ENCODE peak calls at places on chromosome 1, in nine cellular contexts. One of them, this sample, is unnamed.

GRCh38 chr1:197776348-197777082 is 1.2 kb upstream of the DENND1B start:
- DNase-seq in HL-60: peak
- DNase-seq in GM20000: peak
- DNase-seq in RWPE1: peak
- DNase-seq in NCI-H1105 treated with DMSO at 0.1 percent for 48 hours: no peak
- DNase-seq in cardiac fibroblast: peak
- DNase-seq in A549: no peak
- DNase-seq in amygdala: no peak
- DNase-seq in GM13976: no peak
- DNase-seq in this sample: no peak

GRCh38 chr1:115073298-115074087 is 15.8 kb downstream of the TSPAN2 start:
- DNase-seq in GM13976: no peak
- DNase-seq in cardiac fibroblast: no peak
- DNase-seq in amygdala: no peak
- DNase-seq in RWPE1: no peak
- DNase-seq in NCI-H1105 treated with DMSO at 0.1 percent for 48 hours: no peak
- DNase-seq in GM20000: no peak
- DNase-seq in HL-60: no peak
- DNase-seq in A549: no peak
- DNase-seq in this sample: no peak

GRCh38 chr1:76054357-76054756 is 20.2 kb upstream of the ST6GALNAC3 start:
- DNase-seq in NCI-H1105 treated with DMSO at 0.1 percent for 48 hours: no peak
- DNase-seq in GM13976: no peak
- DNase-seq in HL-60: no peak
- DNase-seq in A549: no peak
- DNase-seq in amygdala: no peak
- DNase-seq in cardiac fibroblast: no peak
- DNase-seq in RWPE1: no peak
- DNase-seq in GM20000: no peak
- DNase-seq in this sample: no peak

GRCh38 chr1:55210990-55211389 is 4.2 kb downstream of the USP24 start:
- DNase-seq in amygdala: no peak
- DNase-seq in GM13976: no peak
- DNase-seq in NCI-H1105 treated with DMSO at 0.1 percent for 48 hours: no peak
- DNase-seq in A549: no peak
- DNase-seq in cardiac fibroblast: no peak
- DNase-seq in GM20000: no peak
- DNase-seq in HL-60: no peak
- DNase-seq in RWPE1: no peak
- DNase-seq in this sample: no peak

GRCh38 chr1:9449106-9449627 is 90.1 kb upstream of the SLC25A33 start:
- DNase-seq in amygdala: no peak
- DNase-seq in RWPE1: no peak
- DNase-seq in A549: no peak
- DNase-seq in HL-60: no peak
- DNase-seq in NCI-H1105 treated with DMSO at 0.1 percent for 48 hours: no peak
- DNase-seq in GM13976: no peak
- DNase-seq in cardiac fibroblast: no peak
- DNase-seq in GM20000: no peak
- DNase-seq in this sample: no peak

GRCh38 chr1:104621221-104621620 is 871.5 kb downstream of the AMY1C start:
- DNase-seq in NCI-H1105 treated with DMSO at 0.1 percent for 48 hours: no peak
- DNase-seq in cardiac fibroblast: no peak
- DNase-seq in HL-60: no peak
- DNase-seq in GM13976: no peak
- DNase-seq in amygdala: no peak
- DNase-seq in RWPE1: no peak
- DNase-seq in A549: no peak
- DNase-seq in GM20000: no peak
- DNase-seq in this sample: no peak

GRCh38 chr1:170461762-170462384 is 70.1 kb upstream of the GORAB start:
- DNase-seq in HL-60: no peak
- DNase-seq in RWPE1: no peak
- DNase-seq in A549: no peak
- DNase-seq in cardiac fibroblast: peak
- DNase-seq in GM20000: no peak
- DNase-seq in amygdala: no peak
- DNase-seq in GM13976: no peak
- DNase-seq in NCI-H1105 treated with DMSO at 0.1 percent for 48 hours: no peak
- DNase-seq in this sample: no peak

GRCh38 chr1:159867322-159868064 is 5.0 kb upstream of the VSIG8 start:
- DNase-seq in A549: no peak
- DNase-seq in GM20000: no peak
- DNase-seq in GM13976: no peak
- DNase-seq in NCI-H1105 treated with DMSO at 0.1 percent for 48 hours: peak
- DNase-seq in amygdala: no peak
- DNase-seq in HL-60: no peak
- DNase-seq in cardiac fibroblast: peak
- DNase-seq in RWPE1: peak
- DNase-seq in this sample: no peak

GRCh38 chr1:14767075-14767474 is 168.6 kb downstream of the KAZN start:
- DNase-seq in HL-60: no peak
- DNase-seq in RWPE1: no peak
- DNase-seq in A549: no peak
- DNase-seq in GM13976: no peak
- DNase-seq in NCI-H1105 treated with DMSO at 0.1 percent for 48 hours: no peak
- DNase-seq in GM20000: no peak
- DNase-seq in amygdala: no peak
- DNase-seq in cardiac fibroblast: no peak
- DNase-seq in this sample: no peak

GRCh38 chr1:105427543-105427942 is 1628.9 kb upstream of the PRMT6 start:
- DNase-seq in RWPE1: no peak
- DNase-seq in GM20000: no peak
- DNase-seq in amygdala: no peak
- DNase-seq in HL-60: no peak
- DNase-seq in GM13976: no peak
- DNase-seq in A549: no peak
- DNase-seq in NCI-H1105 treated with DMSO at 0.1 percent for 48 hours: no peak
- DNase-seq in cardiac fibroblast: no peak
- DNase-seq in this sample: no peak

GRCh38 chr1:162587347-162587746 is 25.8 kb downstream of the UAP1 start:
- DNase-seq in GM20000: no peak
- DNase-seq in NCI-H1105 treated with DMSO at 0.1 percent for 48 hours: peak
- DNase-seq in A549: no peak
- DNase-seq in GM13976: no peak
- DNase-seq in amygdala: no peak
- DNase-seq in cardiac fibroblast: no peak
- DNase-seq in RWPE1: no peak
- DNase-seq in HL-60: no peak
- DNase-seq in this sample: no peak

GRCh38 chr1:169102567-169102966 is 3.9 kb upstream of the ATP1B1 start:
- DNase-seq in A549: no peak
- DNase-seq in RWPE1: peak
- DNase-seq in NCI-H1105 treated with DMSO at 0.1 percent for 48 hours: no peak
- DNase-seq in GM20000: no peak
- DNase-seq in HL-60: no peak
- DNase-seq in GM13976: no peak
- DNase-seq in amygdala: no peak
- DNase-seq in cardiac fibroblast: peak
- DNase-seq in this sample: no peak

GRCh38 chr1:110119843-110120242 is 7.6 kb downstream of the UBL4B start:
- DNase-seq in GM13976: no peak
- DNase-seq in NCI-H1105 treated with DMSO at 0.1 percent for 48 hours: no peak
- DNase-seq in HL-60: no peak
- DNase-seq in A549: no peak
- DNase-seq in amygdala: no peak
- DNase-seq in RWPE1: no peak
- DNase-seq in cardiac fibroblast: no peak
- DNase-seq in GM20000: no peak
- DNase-seq in this sample: no peak

GRCh38 chr1:166944186-166944967 is 31.0 kb downstream of the ILDR2 start:
- DNase-seq in HL-60: no peak
- DNase-seq in NCI-H1105 treated with DMSO at 0.1 percent for 48 hours: no peak
- DNase-seq in A549: no peak
- DNase-seq in amygdala: no peak
- DNase-seq in GM20000: no peak
- DNase-seq in GM13976: no peak
- DNase-seq in cardiac fibroblast: peak
- DNase-seq in RWPE1: no peak
- DNase-seq in this sample: no peak

GRCh38 chr1:35447278-35447677 is 109.9 kb downstream of the KIAA0319L start:
- DNase-seq in GM20000: no peak
- DNase-seq in A549: no peak
- DNase-seq in cardiac fibroblast: peak
- DNase-seq in RWPE1: no peak
- DNase-seq in NCI-H1105 treated with DMSO at 0.1 percent for 48 hours: no peak
- DNase-seq in HL-60: peak
- DNase-seq in GM13976: no peak
- DNase-seq in amygdala: no peak
- DNase-seq in this sample: no peak

GRCh38 chr1:18895317-18895716 is 7.0 kb downstream of the ALDH4A1 start:
- DNase-seq in RWPE1: no peak
- DNase-seq in amygdala: no peak
- DNase-seq in cardiac fibroblast: no peak
- DNase-seq in A549: no peak
- DNase-seq in HL-60: no peak
- DNase-seq in GM20000: no peak
- DNase-seq in NCI-H1105 treated with DMSO at 0.1 percent for 48 hours: no peak
- DNase-seq in GM13976: no peak
- DNase-seq in this sample: no peak

GRCh38 chr1:8370928-8371327 is 53.0 kb downstream of the SLC45A1 start:
- DNase-seq in cardiac fibroblast: no peak
- DNase-seq in amygdala: no peak
- DNase-seq in GM20000: no peak
- DNase-seq in RWPE1: no peak
- DNase-seq in NCI-H1105 treated with DMSO at 0.1 percent for 48 hours: no peak
- DNase-seq in HL-60: no peak
- DNase-seq in GM13976: no peak
- DNase-seq in A549: no peak
- DNase-seq in this sample: no peak

GRCh38 chr1:93579891-93580290 is 101.7 kb downstream of the BCAR3 start:
- DNase-seq in NCI-H1105 treated with DMSO at 0.1 percent for 48 hours: no peak
- DNase-seq in cardiac fibroblast: peak
- DNase-seq in amygdala: no peak
- DNase-seq in A549: no peak
- DNase-seq in GM13976: no peak
- DNase-seq in HL-60: no peak
- DNase-seq in GM20000: no peak
- DNase-seq in RWPE1: no peak
- DNase-seq in this sample: no peak

GRCh38 chr1:162302660-162303344 is 73.9 kb downstream of the SPATA46 start:
- DNase-seq in cardiac fibroblast: peak
- DNase-seq in amygdala: no peak
- DNase-seq in RWPE1: peak
- DNase-seq in NCI-H1105 treated with DMSO at 0.1 percent for 48 hours: no peak
- DNase-seq in A549: no peak
- DNase-seq in GM13976: no peak
- DNase-seq in HL-60: no peak
- DNase-seq in GM20000: no peak
- DNase-seq in this sample: no peak

GRCh38 chr1:23210351-23210785 is 6.9 kb downstream of the HTR1D start:
- DNase-seq in NCI-H1105 treated with DMSO at 0.1 percent for 48 hours: no peak
- DNase-seq in cardiac fibroblast: peak
- DNase-seq in GM13976: no peak
- DNase-seq in GM20000: no peak
- DNase-seq in amygdala: no peak
- DNase-seq in RWPE1: peak
- DNase-seq in HL-60: no peak
- DNase-seq in A549: no peak
- DNase-seq in this sample: no peak

This sample was measured in GM12878.